ENCODE peak calls at places on chromosomes 5 and 9, in six cellular contexts. G is NCI-H1105; S is right cardiac atrium; M is stimulated activated CD4-positive, alpha-beta T cell treated with anti-CD3 and anti-CD28 coated beads, TNF-alpha, amount 100 ng/mL, for 24 hours; E is epithelial cell of esophagus; H is body of pancreas. A is an unnamed sample.
A peak's percentile ranks its signal among the peaks of the same experiment; 100 is the strongest.

GRCh38 chr9:99416007-99416406 is 193.9 kb downstream of the SEC61B start:
- DNase-seq in G (no peak), S (no peak), M (no peak), E (peak; percentile 32), H (no peak), A (no peak)

GRCh38 chr5:107618233-107618632 is 52.5 kb downstream of the EFNA5 start:
- DNase-seq in G (no peak), S (no peak), M (no peak), E (peak; percentile 52), H (no peak), A (no peak)

GRCh38 chr9:76658510-76659231 is 105.6 kb upstream of the PCA3 start:
- DNase-seq in G (no peak), S (no peak), M (no peak), E (peak; percentile 65), H (no peak), A (no peak)

GRCh38 chr9:121857941-121858340 is 206.5 kb downstream of the DAB2IP start:
- DNase-seq in G (peak; percentile 48), S (no peak), M (no peak), E (no peak), H (no peak), A (no peak)

GRCh38 chr5:92002875-92003274 is 619.8 kb upstream of the ARRDC3 start:
- DNase-seq in G (no peak), S (no peak), M (no peak), E (no peak), H (no peak), A (no peak)

GRCh38 chr9:27377147-27377807 is 80.3 kb upstream of the EQTN start:
- DNase-seq in G (no peak), S (no peak), M (no peak), E (peak; percentile 79), H (no peak), A (no peak)

GRCh38 chr9:19922476-19923118 is 133.8 kb upstream of the SLC24A2 start:
- DNase-seq in G (peak; percentile 41), S (no peak), M (no peak), E (peak; percentile 70), H (no peak), A (no peak)

GRCh38 chr5:9681706-9682105 is 51.6 kb upstream of the TAS2R1 start:
- DNase-seq in G (no peak), S (no peak), M (no peak), E (no peak), H (no peak), A (no peak)

GRCh38 chr5:173789031-173789920 is 98.9 kb upstream of the CPEB4 start:
- DNase-seq in G (no peak), S (no peak), M (peak; percentile 15), E (peak; percentile 80), H (no peak), A (no peak)

GRCh38 chr9:77488439-77489126 is 159.5 kb downstream of the GNA14 start:
- DNase-seq in G (no peak), S (no peak), M (no peak), E (peak; percentile 25), H (no peak), A (no peak)

GRCh38 chr5:69213513-69214215 is 21.0 kb upstream of the CDK7 start:
- DNase-seq in G (no peak), S (no peak), M (no peak), E (peak; percentile 59), H (no peak), A (no peak)

GRCh38 chr9:134190232-134191121 is 26.1 kb upstream of the RNU6ATAC start:
- DNase-seq in G (no peak), S (peak; percentile 45), M (no peak), E (no peak), H (no peak), A (no peak)

GRCh38 chr9:128770286-128770685 is 1.4 kb downstream of the ZER1 start:
- DNase-seq in G (no peak), S (no peak), M (no peak), E (no peak), H (no peak), A (no peak)

GRCh38 chr5:179132586-179133355 is 72.6 kb downstream of the ZNF354C start:
- DNase-seq in G (no peak), S (no peak), M (no peak), E (no peak), H (no peak), A (no peak)

GRCh38 chr9:71490810-71491209 is 277.5 kb downstream of the CEMIP2 start:
- DNase-seq in G (no peak), S (no peak), M (no peak), E (peak; percentile 30), H (no peak), A (no peak)

GRCh38 chr5:6495433-6496206 is 47.0 kb downstream of the UBE2QL1 start:
- DNase-seq in G (no peak), S (no peak), M (no peak), E (no peak), H (no peak), A (no peak)

GRCh38 chr9:88777498-88778312 is 213.6 kb upstream of the S1PR3 start:
- DNase-seq in G (no peak), S (peak; percentile 81), M (no peak), E (peak; percentile 32), H (peak; percentile 18), A (no peak)

GRCh38 chr5:33180900-33181299 is 259.9 kb upstream of the TARS1 start:
- DNase-seq in G (peak; percentile 0), S (no peak), M (no peak), E (peak; percentile 62), H (no peak), A (no peak)

GRCh38 chr5:93595420-93596136 is 12.6 kb downstream of the NR2F1 start:
- DNase-seq in G (no peak), S (no peak), M (no peak), E (no peak), H (no peak), A (no peak)

GRCh38 chr5:157555031-157555640 is 20.4 kb downstream of the ADAM19 start:
- DNase-seq in G (no peak), S (no peak), M (no peak), E (peak; percentile 36), H (no peak), A (no peak)

GRCh38 chr5:16808021-16808420 is 128.1 kb downstream of the MYO10 start:
- DNase-seq in G (no peak), S (no peak), M (no peak), E (peak; percentile 68), H (no peak), A (no peak)

GRCh38 chr5:158212237-158212636 is 353.3 kb upstream of the CLINT1 start:
- DNase-seq in G (no peak), S (no peak), M (no peak), E (no peak), H (no peak), A (no peak)

GRCh38 chr5:111830333-111830732 is 73.3 kb upstream of the NREP start:
- DNase-seq in G (no peak), S (no peak), M (no peak), E (peak; percentile 99), H (no peak), A (peak; percentile 97)

GRCh38 chr5:111679611-111680010 is 77.4 kb downstream of the NREP start:
- DNase-seq in G (no peak), S (peak; percentile 42), M (no peak), E (no peak), H (no peak), A (no peak)

GRCh38 chr5:138230261-138230660 is 17.1 kb upstream of the CDC23 start:
- DNase-seq in G (no peak), S (peak; percentile 87), M (no peak), E (peak; percentile 47), H (no peak), A (no peak)

GRCh38 chr5:86737579-86737978 is 119.8 kb downstream of the COX7C start:
- DNase-seq in G (no peak), S (no peak), M (no peak), E (no peak), H (no peak), A (no peak)

GRCh38 chr5:154214236-154215106 is 23.9 kb downstream of the GALNT10 start:
- DNase-seq in G (no peak), S (no peak), M (no peak), E (peak; percentile 89), H (no peak), A (peak; percentile 51)

GRCh38 chr5:1510151-1510561 is 13.6 kb downstream of the LPCAT1 start:
- DNase-seq in G (no peak), S (peak; percentile 24), M (no peak), E (no peak), H (no peak), A (no peak)

GRCh38 chr5:111223790-111224560 is at the start of gene CAMK4:
- DNase-seq in G (peak; percentile 64), S (peak; percentile 83), M (peak; percentile 62), E (peak; percentile 55), H (peak; percentile 35), A (no peak)

GRCh38 chr5:42668254-42668653 is 88.4 kb upstream of the CCDC152 start:
- DNase-seq in G (no peak), S (no peak), M (no peak), E (no peak), H (no peak), A (no peak)

GRCh38 chr5:144812770-144813169 is 642.1 kb downstream of the KCTD16 start:
- DNase-seq in G (no peak), S (no peak), M (no peak), E (peak; percentile 86), H (no peak), A (peak; percentile 54)

GRCh38 chr9:6079386-6079785 is 64.0 kb upstream of the RANBP6 start:
- DNase-seq in G (no peak), S (no peak), M (no peak), E (no peak), H (no peak), A (no peak)

GRCh38 chr5:82595083-82595482 is 316.9 kb upstream of the RPS23 start:
- DNase-seq in G (peak; percentile 8), S (no peak), M (no peak), E (peak; percentile 8), H (no peak), A (no peak)

GRCh38 chr5:151660616-151661015 is 26.1 kb downstream of the SPARC start:
- DNase-seq in G (no peak), S (no peak), M (no peak), E (peak; percentile 61), H (no peak), A (no peak)

GRCh38 chr9:104527109-104527508 is at the start of gene OR13C4:
- DNase-seq in G (no peak), S (no peak), M (no peak), E (no peak), H (no peak), A (no peak)

A was measured in epithelial cell of prostate.